ENCODE peak calls at places on chromosomes 4 and X, in five cellular contexts. F is PC-3, T is endothelial cell of umbilical vein, U is MM.1S, E is GM23248. M is an unnamed sample.

GRCh38 chrX:81377329-81377728 is 175.4 kb downstream of the SH3BGRL start:
- DNase-seq in F (peak; percentile 63), T (peak; percentile 36), U (peak; percentile 33), E (peak; percentile 37), M (peak; percentile 2)

GRCh38 chrX:1537031-1537715 is at the start of gene P2RY8:
- DNase-seq in F (peak; percentile 75), T (no peak), U (peak; percentile 82), E (peak; percentile 40), M (no peak)

GRCh38 chr4:114103908-114104307 is 124.5 kb upstream of the ARSJ start:
- DNase-seq in F (no peak), T (no peak), U (peak; percentile 38), E (no peak), M (no peak)

GRCh38 chr4:73803213-73803612 is 33.3 kb upstream of the CXCL6 start:
- DNase-seq in F (no peak), T (no peak), U (no peak), E (no peak), M (no peak)

GRCh38 chrX:109840585-109840984 is 107.5 kb upstream of the ACSL4 start:
- DNase-seq in F (peak; percentile 81), T (no peak), U (no peak), E (peak; percentile 90), M (peak; percentile 95)

GRCh38 chrX:55908685-55909212 is 191.2 kb downstream of the RRAGB start:
- DNase-seq in F (peak; percentile 52), T (peak; percentile 19), U (peak; percentile 30), E (peak; percentile 35), M (no peak)

GRCh38 chr4:8030121-8030781 is 90.6 kb upstream of the AFAP1 start:
- DNase-seq in F (no peak), T (no peak), U (no peak), E (no peak), M (no peak)

GRCh38 chr4:664713-665231 is 9.3 kb downstream of the ATP5ME start:
- DNase-seq in F (no peak), T (no peak), U (no peak), E (no peak), M (no peak)

GRCh38 chrX:332496-332860 is 13.9 kb upstream of the GTPBP6 start:
- DNase-seq in F (no peak), T (no peak), U (no peak), E (no peak), M (no peak)

GRCh38 chr4:36011381-36011780 is 232.9 kb downstream of the ARAP2 start:
- DNase-seq in F (no peak), T (no peak), U (no peak), E (no peak), M (peak; percentile 63)

GRCh38 chrX:115562492-115562872 is 1.5 kb downstream of the PLS3 start:
- DNase-seq in F (peak; percentile 45), T (peak; percentile 56), U (no peak), E (peak; percentile 59), M (peak; percentile 30)

GRCh38 chrX:101078716-101079115 is at the start of gene TMEM35A:
- DNase-seq in F (no peak), T (peak; percentile 32), U (no peak), E (peak; percentile 46), M (no peak)

GRCh38 chrX:153793291-153793690 is 884 bp downstream of the IDH3G start:
- DNase-seq in F (no peak), T (no peak), U (no peak), E (no peak), M (no peak)

GRCh38 chr4:43271946-43272345 is 379.4 kb downstream of the GRXCR1 start:
- DNase-seq in F (no peak), T (no peak), U (no peak), E (no peak), M (no peak)

GRCh38 chr4:92235741-92236140 is 68.0 kb upstream of the GRID2 start:
- DNase-seq in F (peak; percentile 23), T (no peak), U (no peak), E (no peak), M (peak; percentile 13)

GRCh38 chr4:151894246-151894645 is 133.4 kb upstream of the GATB start:
- DNase-seq in F (no peak), T (no peak), U (no peak), E (no peak), M (no peak)

GRCh38 chr4:35559559-35560365 is 684.6 kb downstream of the ARAP2 start:
- DNase-seq in F (no peak), T (no peak), U (no peak), E (no peak), M (no peak)

GRCh38 chr4:165834116-165834515 is 38.9 kb upstream of the TLL1 start:
- DNase-seq in F (no peak), T (no peak), U (no peak), E (no peak), M (no peak)

GRCh38 chr4:151768835-151769234 is 8.0 kb upstream of the GATB start:
- DNase-seq in F (no peak), T (no peak), U (no peak), E (no peak), M (no peak)

GRCh38 chr4:38179690-38180299 is 219.6 kb downstream of the PTTG2 start:
- DNase-seq in F (peak; percentile 78), T (peak; percentile 77), U (peak; percentile 77), E (peak; percentile 73), M (peak; percentile 80)

GRCh38 chr4:69874507-69874906 is 14.6 kb upstream of the SULT1E1 start:
- DNase-seq in F (peak; percentile 63), T (no peak), U (no peak), E (no peak), M (no peak)

GRCh38 chrX:100995469-100995868 is 26.0 kb downstream of the ARL13A start:
- DNase-seq in F (peak; percentile 41), T (peak; percentile 37), U (no peak), E (peak; percentile 88), M (peak; percentile 87)

GRCh38 chr4:73620115-73620792 is at the start of gene RASSF6:
- DNase-seq in F (peak; percentile 79), T (no peak), U (peak; percentile 81), E (no peak), M (peak; percentile 5)

GRCh38 chr4:80171656-80172055 is 25.6 kb upstream of the PRDM8 start:
- DNase-seq in F (no peak), T (no peak), U (no peak), E (no peak), M (no peak)
- H3K9ac ChIP-seq in F (no peak overlapping the region), T (no peak overlapping the region), U (no peak overlapping the region), E (no peak overlapping the region), M (no peak overlapping the region)

GRCh38 chrX:104254442-104255115 is at the start of gene ESX1:
- DNase-seq in F (no peak), T (peak; percentile 4), U (no peak), E (peak; percentile 19), M (no peak)

GRCh38 chrX:104250470-104250869 is 4.3 kb downstream of the ESX1 start:
- DNase-seq in F (no peak), T (no peak), U (no peak), E (no peak), M (no peak)

GRCh38 chrX:104253567-104254441 is 929 bp downstream of the ESX1 start:
- DNase-seq in F (no peak), T (no peak), U (no peak), E (peak; percentile 6), M (no peak)

DNA sequence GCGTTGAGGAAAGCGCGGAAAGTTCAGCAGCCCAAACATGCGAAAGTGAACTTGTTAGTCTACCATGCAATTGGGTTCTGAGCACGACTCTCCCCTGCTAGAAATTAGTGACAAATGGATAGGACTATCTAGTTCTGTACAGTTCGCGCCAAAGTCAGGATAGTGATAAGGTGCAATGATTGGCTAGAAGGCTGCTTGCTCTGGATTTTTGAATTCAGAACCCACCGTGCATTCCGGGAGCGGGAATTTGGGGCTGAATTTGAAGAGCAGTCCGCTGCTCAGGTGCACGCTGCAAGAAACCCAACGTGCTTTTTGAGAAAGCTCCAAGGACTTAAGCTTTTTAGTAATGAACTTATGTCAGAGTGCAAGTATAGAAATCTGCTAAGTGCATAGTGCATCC is 732 bp upstream of the ESX1 start:
- DNase-seq in F (no peak), T (peak; percentile 1), U (no peak), E (no peak), M (no peak)
- TF ChIP-seq EZH2 in F (no peak), T (no peak), U (no peak), E (no peak), M (no peak)

GRCh38 chr4:53889335-53890084 is 174.9 kb downstream of the CHIC2 start:
- DNase-seq in F (no peak), T (no peak), U (no peak), E (peak; percentile 54), M (no peak)
- H3K9ac ChIP-seq in F (no peak overlapping the region), T (no peak overlapping the region), U (no peak overlapping the region), E (no peak overlapping the region), M (no peak overlapping the region)

DNA sequence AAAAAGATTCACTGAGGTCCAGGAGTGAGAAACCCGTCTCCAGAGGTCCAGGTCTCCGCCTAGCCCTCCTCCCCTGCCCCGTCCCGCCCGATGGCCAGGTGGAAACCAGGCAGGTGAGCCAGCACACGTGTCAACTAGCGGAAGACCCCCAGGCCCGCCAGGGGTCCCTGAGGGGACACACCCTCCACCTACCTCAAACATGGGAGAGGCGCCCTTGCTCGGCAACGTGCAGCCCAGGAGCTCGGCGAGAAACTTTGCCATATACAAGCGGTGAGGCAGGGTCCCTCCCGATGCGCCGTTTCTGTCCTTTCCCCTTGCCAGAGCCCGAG is 330.0 kb downstream of the HNRNPD start:
- DNase-seq in F (no peak), T (no peak), U (no peak), E (no peak), M (no peak)
- TF ChIP-seq EZH2 in F (no peak), T (peak; percentile 54), U (no peak), E (no peak), M (no peak)

M was measured in astrocyte.